ENCODE peak calls at places on chromosomes 12 and 14, in nine cellular contexts. One of them, this sample, is unnamed.
A peak's percentile ranks its signal among the peaks of the same experiment; 100 is the strongest.

GRCh38 chr14:80634106-80634758 is 307.3 kb downstream of the CEP128 start:
- DNase-seq in SK-N-SH: no peak
- DNase-seq in K562: no peak
- DNase-seq in GM23338: no peak
- DNase-seq in spleen: no peak
- DNase-seq in breast epithelium: no peak
- DNase-seq in HCT116: no peak
- DNase-seq in upper lobe of left lung: no peak
- DNase-seq in H1: no peak
- DNase-seq in this sample: no peak

GRCh38 chr12:22687677-22688076 is 62.7 kb downstream of the ETNK1 start:
- DNase-seq in SK-N-SH: no peak
- DNase-seq in HCT116: no peak
- DNase-seq in K562: no peak
- DNase-seq in H1: no peak
- DNase-seq in spleen: no peak
- DNase-seq in upper lobe of left lung: no peak
- DNase-seq in breast epithelium: no peak
- DNase-seq in GM23338: no peak
- DNase-seq in this sample: no peak

GRCh38 chr14:29773990-29774389 is 153.7 kb downstream of the PRKD1 start:
- DNase-seq in GM23338: no peak
- DNase-seq in H1: no peak
- DNase-seq in breast epithelium: no peak
- DNase-seq in spleen: no peak
- DNase-seq in K562: no peak
- DNase-seq in HCT116: no peak
- DNase-seq in upper lobe of left lung: no peak
- DNase-seq in SK-N-SH: no peak
- DNase-seq in this sample: no peak

GRCh38 chr12:118467576-118467975 is 91.2 kb downstream of the SUDS3 start:
- DNase-seq in HCT116: no peak
- DNase-seq in SK-N-SH: no peak
- DNase-seq in breast epithelium: no peak
- DNase-seq in H1: no peak
- DNase-seq in K562: no peak
- DNase-seq in upper lobe of left lung: no peak
- DNase-seq in spleen: no peak
- DNase-seq in GM23338: no peak
- DNase-seq in this sample: no peak

GRCh38 chr14:106129274-106129673 is 602.9 kb downstream of the TMEM121 start:
- DNase-seq in HCT116: no peak
- DNase-seq in H1: no peak
- DNase-seq in spleen: no peak
- DNase-seq in SK-N-SH: no peak
- DNase-seq in breast epithelium: no peak
- DNase-seq in upper lobe of left lung: no peak
- DNase-seq in GM23338: no peak
- DNase-seq in K562: no peak
- DNase-seq in this sample: no peak

GRCh38 chr14:106308839-106309389 is 782.5 kb downstream of the TMEM121 start:
- DNase-seq in H1: no peak
- DNase-seq in GM23338: peak; percentile 64
- DNase-seq in spleen: peak; percentile 85
- DNase-seq in SK-N-SH: peak; percentile 47
- DNase-seq in breast epithelium: no peak
- DNase-seq in upper lobe of left lung: peak; percentile 75
- DNase-seq in K562: peak; percentile 59
- DNase-seq in HCT116: no peak
- DNase-seq in this sample: peak; percentile 46

GRCh38 chr14:96125536-96125935 is 79.1 kb upstream of the BDKRB2 start:
- DNase-seq in breast epithelium: no peak
- DNase-seq in SK-N-SH: no peak
- DNase-seq in upper lobe of left lung: no peak
- DNase-seq in H1: no peak
- DNase-seq in spleen: no peak
- DNase-seq in K562: no peak
- DNase-seq in HCT116: no peak
- DNase-seq in GM23338: no peak
- DNase-seq in this sample: no peak

GRCh38 chr12:30964896-30965612 is 38.5 kb downstream of the TSPAN11 start:
- DNase-seq in HCT116: no peak
- DNase-seq in spleen: peak; percentile 59
- DNase-seq in breast epithelium: no peak
- DNase-seq in K562: no peak
- DNase-seq in GM23338: no peak
- DNase-seq in upper lobe of left lung: peak; percentile 22
- DNase-seq in SK-N-SH: no peak
- DNase-seq in H1: no peak
- DNase-seq in this sample: no peak

GRCh38 chr12:45331552-45331951 is 115.7 kb downstream of the ANO6 start:
- DNase-seq in GM23338: no peak
- DNase-seq in spleen: no peak
- DNase-seq in H1: no peak
- DNase-seq in upper lobe of left lung: no peak
- DNase-seq in HCT116: no peak
- DNase-seq in K562: no peak
- DNase-seq in breast epithelium: no peak
- DNase-seq in SK-N-SH: no peak
- DNase-seq in this sample: no peak

GRCh38 chr12:124754949-124755800 is 108.5 kb downstream of the SCARB1 start:
- DNase-seq in H1: peak; percentile 27
- DNase-seq in K562: no peak
- DNase-seq in breast epithelium: peak; percentile 60
- DNase-seq in HCT116: no peak
- DNase-seq in SK-N-SH: peak; percentile 75
- DNase-seq in spleen: peak; percentile 84
- DNase-seq in GM23338: peak; percentile 74
- DNase-seq in upper lobe of left lung: peak; percentile 83
- DNase-seq in this sample: peak; percentile 46

GRCh38 chr12:113249546-113249945 is 28.3 kb downstream of the TPCN1 start:
- DNase-seq in upper lobe of left lung: no peak
- DNase-seq in K562: no peak
- DNase-seq in HCT116: no peak
- DNase-seq in breast epithelium: no peak
- DNase-seq in spleen: peak; percentile 44
- DNase-seq in GM23338: no peak
- DNase-seq in SK-N-SH: no peak
- DNase-seq in H1: no peak
- DNase-seq in this sample: no peak

GRCh38 chr14:49992901-49993335 is 100.0 kb downstream of the ARF6 start:
- DNase-seq in breast epithelium: no peak
- DNase-seq in GM23338: no peak
- DNase-seq in HCT116: no peak
- DNase-seq in H1: no peak
- DNase-seq in SK-N-SH: no peak
- DNase-seq in K562: no peak
- DNase-seq in upper lobe of left lung: no peak
- DNase-seq in spleen: peak; percentile 81
- DNase-seq in this sample: no peak

GRCh38 chr12:122161682-122162081 is 12.3 kb downstream of the IL31 start:
- DNase-seq in SK-N-SH: no peak
- DNase-seq in breast epithelium: no peak
- DNase-seq in GM23338: no peak
- DNase-seq in K562: no peak
- DNase-seq in H1: no peak
- DNase-seq in upper lobe of left lung: no peak
- DNase-seq in HCT116: no peak
- DNase-seq in spleen: no peak
- DNase-seq in this sample: no peak

GRCh38 chr12:113142173-113142885 is 6.8 kb upstream of the RASAL1 start:
- DNase-seq in SK-N-SH: peak; percentile 22
- DNase-seq in GM23338: no peak
- DNase-seq in spleen: peak; percentile 76
- DNase-seq in H1: no peak
- DNase-seq in K562: no peak
- DNase-seq in breast epithelium: no peak
- DNase-seq in HCT116: no peak
- DNase-seq in upper lobe of left lung: no peak
- DNase-seq in this sample: peak; percentile 68

GRCh38 chr12:71250186-71250585 is 92.4 kb upstream of the TSPAN8 start:
- DNase-seq in GM23338: no peak
- DNase-seq in H1: no peak
- DNase-seq in breast epithelium: no peak
- DNase-seq in K562: no peak
- DNase-seq in SK-N-SH: no peak
- DNase-seq in HCT116: no peak
- DNase-seq in spleen: no peak
- DNase-seq in upper lobe of left lung: no peak
- DNase-seq in this sample: no peak

GRCh38 chr12:78146365-78146772 is 315.7 kb downstream of the NAV3 start:
- DNase-seq in K562: peak; percentile 14
- DNase-seq in upper lobe of left lung: no peak
- DNase-seq in breast epithelium: no peak
- DNase-seq in H1: no peak
- DNase-seq in GM23338: peak; percentile 63
- DNase-seq in spleen: no peak
- DNase-seq in HCT116: peak; percentile 27
- DNase-seq in SK-N-SH: peak; percentile 5
- DNase-seq in this sample: no peak

GRCh38 chr12:95700316-95700785 is 90.2 kb downstream of the NTN4 start:
- DNase-seq in HCT116: no peak
- DNase-seq in GM23338: no peak
- DNase-seq in upper lobe of left lung: no peak
- DNase-seq in spleen: no peak
- DNase-seq in K562: no peak
- DNase-seq in SK-N-SH: no peak
- DNase-seq in H1: no peak
- DNase-seq in breast epithelium: no peak
- DNase-seq in this sample: no peak

GRCh38 chr14:92670967-92671366 is 77.5 kb downstream of the LGMN start:
- DNase-seq in SK-N-SH: no peak
- DNase-seq in spleen: no peak
- DNase-seq in GM23338: no peak
- DNase-seq in H1: no peak
- DNase-seq in HCT116: no peak
- DNase-seq in K562: no peak
- DNase-seq in breast epithelium: no peak
- DNase-seq in upper lobe of left lung: no peak
- DNase-seq in this sample: no peak

GRCh38 chr14:69770559-69770958 is 3.6 kb downstream of the SRSF5 start:
- DNase-seq in upper lobe of left lung: no peak
- DNase-seq in breast epithelium: no peak
- DNase-seq in SK-N-SH: no peak
- DNase-seq in H1: no peak
- DNase-seq in spleen: no peak
- DNase-seq in GM23338: no peak
- DNase-seq in K562: no peak
- DNase-seq in HCT116: no peak
- DNase-seq in this sample: no peak
- TF ChIP-seq POLR2AphosphoS5 in upper lobe of left lung: no peak
- TF ChIP-seq POLR2AphosphoS5 in breast epithelium: no peak
- TF ChIP-seq POLR2AphosphoS5 in SK-N-SH: no peak
- TF ChIP-seq POLR2AphosphoS5 in H1: peak; percentile 61
- TF ChIP-seq POLR2AphosphoS5 in spleen: peak; percentile 30
- TF ChIP-seq POLR2AphosphoS5 in GM23338: no peak
- TF ChIP-seq POLR2AphosphoS5 in K562: no peak
- TF ChIP-seq POLR2AphosphoS5 in HCT116: no peak
- TF ChIP-seq POLR2AphosphoS5 in this sample: no peak

GRCh38 chr12:12467222-12467621 is 95.4 kb downstream of the DUSP16 start:
- DNase-seq in SK-N-SH: no peak
- DNase-seq in H1: no peak
- DNase-seq in K562: no peak
- DNase-seq in GM23338: no peak
- DNase-seq in spleen: no peak
- DNase-seq in breast epithelium: no peak
- DNase-seq in upper lobe of left lung: no peak
- DNase-seq in HCT116: no peak
- DNase-seq in this sample: no peak

GRCh38 chr12:12470751-12471300 is 91.8 kb downstream of the DUSP16 start:
- DNase-seq in spleen: no peak
- DNase-seq in breast epithelium: no peak
- DNase-seq in HCT116: no peak
- DNase-seq in GM23338: no peak
- DNase-seq in SK-N-SH: no peak
- DNase-seq in upper lobe of left lung: no peak
- DNase-seq in H1: no peak
- DNase-seq in K562: no peak
- DNase-seq in this sample: no peak

GRCh38 chr12:12467701-12468218 is 94.9 kb downstream of the DUSP16 start:
- DNase-seq in K562: no peak
- DNase-seq in HCT116: no peak
- DNase-seq in upper lobe of left lung: peak; percentile 76
- DNase-seq in H1: no peak
- DNase-seq in spleen: no peak
- DNase-seq in SK-N-SH: no peak
- DNase-seq in breast epithelium: no peak
- DNase-seq in GM23338: no peak
- DNase-seq in this sample: no peak

GRCh38 chr12:12468575-12468974 is 94.1 kb downstream of the DUSP16 start:
- DNase-seq in H1: no peak
- DNase-seq in breast epithelium: no peak
- DNase-seq in spleen: no peak
- DNase-seq in HCT116: no peak
- DNase-seq in GM23338: no peak
- DNase-seq in K562: no peak
- DNase-seq in upper lobe of left lung: no peak
- DNase-seq in SK-N-SH: no peak
- DNase-seq in this sample: no peak

DNA sequence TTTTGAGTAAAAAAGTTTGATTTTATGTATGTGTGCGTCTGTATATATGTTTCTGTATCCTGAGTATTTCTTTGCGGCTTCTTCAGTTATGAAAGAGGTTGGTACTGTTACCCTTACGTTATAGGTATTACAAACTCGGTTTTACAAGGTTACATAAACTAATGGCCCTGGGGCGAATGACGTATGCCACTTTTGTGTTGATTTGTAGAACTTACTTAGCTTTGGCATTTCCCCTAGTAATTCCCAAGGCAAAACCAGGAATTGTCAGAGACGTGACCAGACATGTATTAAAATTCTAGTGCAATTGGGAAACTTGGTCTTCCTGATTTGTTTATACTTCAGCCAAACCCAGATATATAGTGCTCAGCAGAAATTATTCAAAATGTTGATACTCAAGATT is 93.3 kb downstream of the DUSP16 start:
- DNase-seq in upper lobe of left lung: no peak
- DNase-seq in SK-N-SH: no peak
- DNase-seq in HCT116: no peak
- DNase-seq in spleen: no peak
- DNase-seq in H1: no peak
- DNase-seq in K562: no peak
- DNase-seq in breast epithelium: no peak
- DNase-seq in GM23338: no peak
- DNase-seq in this sample: no peak
- H3K27ac ChIP-seq in upper lobe of left lung: no peak overlapping the region
- H3K27ac ChIP-seq in SK-N-SH: no peak overlapping the region
- H3K27ac ChIP-seq in HCT116: no peak overlapping the region
- H3K27ac ChIP-seq in spleen: no peak overlapping the region
- H3K27ac ChIP-seq in H1: no peak overlapping the region
- H3K27ac ChIP-seq in K562: no peak overlapping the region
- H3K27ac ChIP-seq in breast epithelium: peak overlapping the region; percentile 79
- H3K27ac ChIP-seq in GM23338: no peak overlapping the region
- H3K27ac ChIP-seq in this sample: no peak overlapping the region

GRCh38 chr12:27178251-27178650 is 65.8 kb upstream of the STK38L start:
- DNase-seq in breast epithelium: no peak
- DNase-seq in upper lobe of left lung: no peak
- DNase-seq in K562: no peak
- DNase-seq in H1: no peak
- DNase-seq in HCT116: no peak
- DNase-seq in spleen: no peak
- DNase-seq in GM23338: no peak
- DNase-seq in SK-N-SH: no peak
- DNase-seq in this sample: no peak
- H3K4me1 ChIP-seq in breast epithelium: no peaks in the 10 kb centered on the region
- H3K4me1 ChIP-seq in upper lobe of left lung: peaks cover 3% of the 10 kb centered on the region
- H3K4me1 ChIP-seq in K562: no peaks in the 10 kb centered on the region
- H3K4me1 ChIP-seq in H1: no peaks in the 10 kb centered on the region
- H3K4me1 ChIP-seq in HCT116: peaks cover 41% of the 10 kb centered on the region
- H3K4me1 ChIP-seq in spleen: no peaks in the 10 kb centered on the region
- H3K4me1 ChIP-seq in GM23338: no peaks in the 10 kb centered on the region
- H3K4me1 ChIP-seq in SK-N-SH: peaks cover 38% of the 10 kb centered on the region
- H3K4me1 ChIP-seq in this sample: peaks cover 29% of the 10 kb centered on the region

GRCh38 chr12:54126696-54127537 is 61.9 kb downstream of the SMUG1 start:
- DNase-seq in SK-N-SH: peak; percentile 85
- DNase-seq in breast epithelium: peak; percentile 72
- DNase-seq in K562: no peak
- DNase-seq in spleen: peak; percentile 79
- DNase-seq in GM23338: peak; percentile 77
- DNase-seq in HCT116: no peak
- DNase-seq in upper lobe of left lung: peak; percentile 79
- DNase-seq in H1: no peak
- DNase-seq in this sample: peak; percentile 76
- TF ChIP-seq POLR2AphosphoS5 in SK-N-SH: peak; percentile 85
- TF ChIP-seq POLR2AphosphoS5 in breast epithelium: peak; percentile 42
- TF ChIP-seq POLR2AphosphoS5 in K562: no peak
- TF ChIP-seq POLR2AphosphoS5 in spleen: no peak
- TF ChIP-seq POLR2AphosphoS5 in GM23338: no peak
- TF ChIP-seq POLR2AphosphoS5 in HCT116: no peak
- TF ChIP-seq POLR2AphosphoS5 in upper lobe of left lung: no peak
- TF ChIP-seq POLR2AphosphoS5 in H1: no peak
- TF ChIP-seq POLR2AphosphoS5 in this sample: peak; percentile 14